ENCODE peak calls at places on chromosomes 3 and 15, in seven cellular contexts. One of them, this sample, is unnamed.

GRCh38 chr15:48803877-48804276 is 7.0 kb downstream of the CEP152 start:
- DNase-seq in HepG2: no peak
- DNase-seq in spleen: no peak
- DNase-seq in HCT116: no peak
- DNase-seq in tibial nerve: no peak
- DNase-seq in A549: no peak
- DNase-seq in lower leg skin: no peak
- DNase-seq in this sample: no peak

GRCh38 chr3:193821272-193821671 is 228.3 kb downstream of the OPA1 start:
- DNase-seq in HepG2: no peak
- DNase-seq in spleen: no peak
- DNase-seq in HCT116: no peak
- DNase-seq in tibial nerve: no peak
- DNase-seq in A549: no peak
- DNase-seq in lower leg skin: no peak
- DNase-seq in this sample: no peak

GRCh38 chr15:32909431-32909830 is 191.6 kb downstream of the GREM1 start:
- DNase-seq in HepG2: no peak
- DNase-seq in spleen: no peak
- DNase-seq in HCT116: no peak
- DNase-seq in tibial nerve: no peak
- DNase-seq in A549: no peak
- DNase-seq in lower leg skin: no peak
- DNase-seq in this sample: no peak

GRCh38 chr15:51731549-51732267 is 5.7 kb downstream of the LYSMD2 start:
- DNase-seq in HepG2: no peak
- DNase-seq in spleen: no peak
- DNase-seq in HCT116: no peak
- DNase-seq in tibial nerve: no peak
- DNase-seq in A549: no peak
- DNase-seq in lower leg skin: peak; percentile 25
- DNase-seq in this sample: no peak

GRCh38 chr15:49380912-49381311 is 42.1 kb upstream of the FGF7 start:
- DNase-seq in HepG2: no peak
- DNase-seq in spleen: no peak
- DNase-seq in HCT116: no peak
- DNase-seq in tibial nerve: no peak
- DNase-seq in A549: no peak
- DNase-seq in lower leg skin: no peak
- DNase-seq in this sample: no peak

GRCh38 chr15:84671211-84671610 is 13.2 kb upstream of the NMB start:
- DNase-seq in HepG2: no peak
- DNase-seq in spleen: no peak
- DNase-seq in HCT116: no peak
- DNase-seq in tibial nerve: no peak
- DNase-seq in A549: no peak
- DNase-seq in lower leg skin: no peak
- DNase-seq in this sample: no peak

GRCh38 chr3:196093271-196094111 is 11.6 kb upstream of the TFRC start:
- DNase-seq in HepG2: no peak
- DNase-seq in spleen: peak; percentile 61
- DNase-seq in HCT116: no peak
- DNase-seq in tibial nerve: no peak
- DNase-seq in A549: no peak
- DNase-seq in lower leg skin: no peak
- DNase-seq in this sample: no peak

GRCh38 chr3:105518806-105519418 is 152.2 kb downstream of the ALCAM start:
- DNase-seq in HepG2: peak; percentile 35
- DNase-seq in spleen: no peak
- DNase-seq in HCT116: peak; percentile 54
- DNase-seq in tibial nerve: no peak
- DNase-seq in A549: peak; percentile 19
- DNase-seq in lower leg skin: no peak
- DNase-seq in this sample: no peak

GRCh38 chr3:134377896-134378295 is 3.6 kb upstream of the AMOTL2 start:
- DNase-seq in HepG2: no peak
- DNase-seq in spleen: peak; percentile 11
- DNase-seq in HCT116: no peak
- DNase-seq in tibial nerve: no peak
- DNase-seq in A549: no peak
- DNase-seq in lower leg skin: no peak
- DNase-seq in this sample: no peak

GRCh38 chr3:141482250-141482937 is 4.4 kb upstream of the RASA2 start:
- DNase-seq in HepG2: peak; percentile 90
- DNase-seq in spleen: no peak
- DNase-seq in HCT116: peak; percentile 15
- DNase-seq in tibial nerve: no peak
- DNase-seq in A549: peak; percentile 75
- DNase-seq in lower leg skin: no peak
- DNase-seq in this sample: no peak

GRCh38 chr15:68371851-68372250 is 60.1 kb downstream of the ITGA11 start:
- DNase-seq in HepG2: no peak
- DNase-seq in spleen: no peak
- DNase-seq in HCT116: no peak
- DNase-seq in tibial nerve: no peak
- DNase-seq in A549: no peak
- DNase-seq in lower leg skin: no peak
- DNase-seq in this sample: peak; percentile 13

GRCh38 chr15:68370768-68371151 is 61.2 kb downstream of the ITGA11 start:
- DNase-seq in HepG2: no peak
- DNase-seq in spleen: no peak
- DNase-seq in HCT116: no peak
- DNase-seq in tibial nerve: no peak
- DNase-seq in A549: no peak
- DNase-seq in lower leg skin: no peak
- DNase-seq in this sample: no peak

GRCh38 chr15:68371160-68371559 is 60.8 kb downstream of the ITGA11 start:
- DNase-seq in HepG2: no peak
- DNase-seq in spleen: no peak
- DNase-seq in HCT116: no peak
- DNase-seq in tibial nerve: no peak
- DNase-seq in A549: no peak
- DNase-seq in lower leg skin: no peak
- DNase-seq in this sample: peak; percentile 20

GRCh38 chr15:68373028-68373427 is 58.9 kb downstream of the ITGA11 start:
- DNase-seq in HepG2: no peak
- DNase-seq in spleen: no peak
- DNase-seq in HCT116: no peak
- DNase-seq in tibial nerve: no peak
- DNase-seq in A549: no peak
- DNase-seq in lower leg skin: no peak
- DNase-seq in this sample: peak; percentile 10

GRCh38 chr15:68372291-68372811 is 59.6 kb downstream of the ITGA11 start:
- DNase-seq in HepG2: peak; percentile 16
- DNase-seq in spleen: no peak
- DNase-seq in HCT116: peak; percentile 18
- DNase-seq in tibial nerve: no peak
- DNase-seq in A549: peak; percentile 66
- DNase-seq in lower leg skin: no peak
- DNase-seq in this sample: peak; percentile 20
- TF ChIP-seq CTCF in HepG2: peak; percentile 48
- TF ChIP-seq CTCF in spleen: no peak
- TF ChIP-seq CTCF in HCT116: peak; percentile 64
- TF ChIP-seq CTCF in tibial nerve: no peak
- TF ChIP-seq CTCF in A549: peak; percentile 29
- TF ChIP-seq CTCF in lower leg skin: no peak
- TF ChIP-seq CTCF in this sample: no peak

DNA sequence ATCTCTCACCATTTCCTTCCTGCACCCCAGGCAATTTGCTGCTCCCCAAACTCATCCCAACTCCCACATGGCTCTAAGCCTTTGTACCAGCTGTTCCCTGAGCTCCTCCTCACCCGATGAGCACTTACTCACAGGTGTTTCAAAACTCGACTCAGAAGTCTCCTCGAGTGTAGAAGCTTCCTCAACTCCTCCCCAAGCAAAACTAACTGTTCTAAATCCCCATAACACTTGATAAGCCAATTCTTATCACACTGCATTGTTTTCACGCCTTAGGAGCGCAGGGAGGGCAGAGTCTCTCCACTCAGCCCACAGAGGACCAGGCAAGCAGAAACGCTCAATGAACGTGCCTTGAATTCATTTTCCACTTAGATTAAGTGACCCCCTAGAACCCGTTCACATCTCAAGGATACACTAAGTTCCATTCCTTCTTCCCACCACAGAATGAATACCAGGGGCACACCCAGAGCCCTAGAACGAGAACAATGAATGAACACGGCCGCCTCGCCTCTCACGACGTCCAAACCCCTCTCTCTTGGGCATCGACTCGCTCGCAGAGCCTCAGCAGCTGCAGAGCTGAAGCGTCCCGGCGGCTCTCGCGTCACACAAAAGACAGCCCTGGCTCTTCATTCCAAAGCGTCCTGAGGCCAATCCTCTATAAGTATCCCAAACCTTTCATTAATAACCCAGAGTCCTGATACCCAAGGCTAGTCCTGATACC is 1.2 kb downstream of the RAF1 start:
- DNase-seq in HepG2: no peak
- DNase-seq in spleen: peak; percentile 85
- DNase-seq in HCT116: no peak
- DNase-seq in tibial nerve: no peak
- DNase-seq in A549: peak; percentile 28
- DNase-seq in lower leg skin: no peak
- DNase-seq in this sample: no peak
- TF ChIP-seq POLR2A in HepG2: no peak
- TF ChIP-seq POLR2A in spleen: no peak
- TF ChIP-seq POLR2A in HCT116: no peak
- TF ChIP-seq POLR2A in tibial nerve: peak; percentile 36
- TF ChIP-seq POLR2A in A549: no peak
- TF ChIP-seq POLR2A in lower leg skin: no peak
- TF ChIP-seq POLR2A in this sample: no peak

GRCh38 chr3:160210799-160211221 is 14.4 kb upstream of the C3orf80 start:
- DNase-seq in HepG2: peak; percentile 11
- DNase-seq in spleen: no peak
- DNase-seq in HCT116: peak; percentile 62
- DNase-seq in tibial nerve: no peak
- DNase-seq in A549: no peak
- DNase-seq in lower leg skin: no peak
- DNase-seq in this sample: no peak
- TF ChIP-seq CTCF in HepG2: peak; percentile 25
- TF ChIP-seq CTCF in spleen: no peak
- TF ChIP-seq CTCF in HCT116: peak; percentile 49
- TF ChIP-seq CTCF in tibial nerve: no peak
- TF ChIP-seq CTCF in A549: peak; percentile 43
- TF ChIP-seq CTCF in lower leg skin: no peak
- TF ChIP-seq CTCF in this sample: no peak

GRCh38 chr3:147417896-147418295 is 8.7 kb downstream of the ZIC1 start:
- DNase-seq in HepG2: no peak
- DNase-seq in spleen: no peak
- DNase-seq in HCT116: no peak
- DNase-seq in tibial nerve: no peak
- DNase-seq in A549: no peak
- DNase-seq in lower leg skin: no peak
- DNase-seq in this sample: no peak

GRCh38 chr3:147414369-147415135 is 5.4 kb downstream of the ZIC1 start:
- DNase-seq in HepG2: no peak
- DNase-seq in spleen: no peak
- DNase-seq in HCT116: no peak
- DNase-seq in tibial nerve: no peak
- DNase-seq in A549: no peak
- DNase-seq in lower leg skin: no peak
- DNase-seq in this sample: no peak

GRCh38 chr3:147415337-147415736 is 6.2 kb downstream of the ZIC1 start:
- DNase-seq in HepG2: no peak
- DNase-seq in spleen: no peak
- DNase-seq in HCT116: no peak
- DNase-seq in tibial nerve: no peak
- DNase-seq in A549: no peak
- DNase-seq in lower leg skin: no peak
- DNase-seq in this sample: no peak

GRCh38 chr3:147413712-147414325 is 4.7 kb downstream of the ZIC1 start:
- DNase-seq in HepG2: no peak
- DNase-seq in spleen: no peak
- DNase-seq in HCT116: no peak
- DNase-seq in tibial nerve: no peak
- DNase-seq in A549: no peak
- DNase-seq in lower leg skin: no peak
- DNase-seq in this sample: no peak

GRCh38 chr3:147415819-147416218 is 6.7 kb downstream of the ZIC1 start:
- DNase-seq in HepG2: no peak
- DNase-seq in spleen: no peak
- DNase-seq in HCT116: no peak
- DNase-seq in tibial nerve: no peak
- DNase-seq in A549: no peak
- DNase-seq in lower leg skin: no peak
- DNase-seq in this sample: no peak
- TF ChIP-seq POLR2A in HepG2: no peak
- TF ChIP-seq POLR2A in spleen: no peak
- TF ChIP-seq POLR2A in HCT116: no peak
- TF ChIP-seq POLR2A in tibial nerve: no peak
- TF ChIP-seq POLR2A in A549: no peak
- TF ChIP-seq POLR2A in lower leg skin: no peak
- TF ChIP-seq POLR2A in this sample: no peak

DNA sequence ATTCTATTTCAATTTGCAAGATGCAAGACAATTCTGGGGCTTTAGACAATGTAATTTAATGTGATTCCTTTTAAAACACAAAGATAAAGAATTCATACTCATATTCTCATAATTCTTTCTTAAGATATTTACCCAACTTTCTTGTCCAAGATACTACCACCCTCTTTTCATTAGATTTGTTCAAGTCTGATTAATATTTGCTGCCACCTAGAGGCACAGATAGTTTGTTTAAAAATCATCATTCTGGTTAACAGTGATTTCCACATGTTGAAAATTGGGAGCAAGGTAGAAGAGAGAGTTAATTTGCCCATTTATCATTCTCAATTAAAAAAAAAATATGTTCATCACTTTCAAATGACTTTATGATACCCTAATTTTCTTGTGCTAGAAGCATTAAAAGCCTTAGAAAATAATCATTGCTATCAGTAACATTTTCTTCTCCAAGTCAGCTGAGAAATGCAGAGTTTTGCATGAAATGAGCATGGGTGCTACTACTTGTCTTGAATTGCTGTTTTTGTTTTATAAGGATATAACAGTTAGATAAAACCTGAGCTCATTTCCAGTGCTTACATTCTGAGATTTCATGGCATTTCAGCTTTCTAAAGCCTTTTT is 11.6 kb downstream of the TAMM41 start:
- DNase-seq in HepG2: no peak
- DNase-seq in spleen: no peak
- DNase-seq in HCT116: no peak
- DNase-seq in tibial nerve: no peak
- DNase-seq in A549: peak; percentile 38
- DNase-seq in lower leg skin: no peak
- DNase-seq in this sample: no peak
- TF ChIP-seq CTCF in HepG2: peak; percentile 45
- TF ChIP-seq CTCF in spleen: no peak
- TF ChIP-seq CTCF in HCT116: peak; percentile 61
- TF ChIP-seq CTCF in tibial nerve: no peak
- TF ChIP-seq CTCF in A549: peak; percentile 59
- TF ChIP-seq CTCF in lower leg skin: no peak
- TF ChIP-seq CTCF in this sample: peak; percentile 26

This sample was measured in uterus.